ENCODE peak calls at places on chromosomes 11 and 22, in nine cellular contexts. X, D, C, Y, L, A, V, F and W are unnamed samples.

GRCh38 chr11:94623120-94623735 is 56.1 kb downstream of the PIWIL4 start:
- DNase-seq in X (peak; percentile 77), D (peak; percentile 52), C (peak; percentile 60), Y (peak; percentile 4), L (peak; percentile 20), A (peak; percentile 70), V (peak; percentile 89), F (no peak), W (peak; percentile 73)

GRCh38 chr22:28983788-28984441 is 77.7 kb downstream of the C22orf31 start:
- DNase-seq in X (no peak), D (no peak), C (no peak), Y (no peak), L (no peak), A (no peak), V (peak; percentile 46), F (no peak), W (no peak)

GRCh38 chr11:95531116-95531515 is 258.5 kb downstream of the FAM76B start:
- DNase-seq in X (no peak), D (no peak), C (no peak), Y (no peak), L (no peak), A (no peak), V (no peak), F (no peak), W (no peak)

GRCh38 chr11:92643827-92644226 is 325.6 kb upstream of the MTNR1B start:
- DNase-seq in X (no peak), D (no peak), C (no peak), Y (no peak), L (no peak), A (no peak), V (no peak), F (no peak), W (no peak)

GRCh38 chr11:73361953-73362776 is 14.0 kb upstream of the RELT start:
- DNase-seq in X (no peak), D (no peak), C (no peak), Y (no peak), L (no peak), A (no peak), V (no peak), F (no peak), W (no peak)

GRCh38 chr11:130371004-130371590 is 56.4 kb upstream of the ZBTB44 start:
- DNase-seq in X (no peak), D (peak; percentile 16), C (no peak), Y (no peak), L (no peak), A (no peak), V (peak; percentile 41), F (no peak), W (no peak)

GRCh38 chr11:23314162-23314561 is 453.9 kb upstream of the CCDC179 start:
- DNase-seq in X (no peak), D (no peak), C (no peak), Y (no peak), L (no peak), A (no peak), V (no peak), F (no peak), W (no peak)

GRCh38 chr11:133945087-133945974 is 11.4 kb downstream of the IGSF9B start:
- DNase-seq in X (peak; percentile 78), D (peak; percentile 96), C (no peak), Y (peak; percentile 68), L (peak; percentile 82), A (no peak), V (peak; percentile 7), F (no peak), W (no peak)

GRCh38 chr11:45385844-45386243 is 99.7 kb upstream of the SYT13 start:
- DNase-seq in X (no peak), D (peak; percentile 91), C (no peak), Y (no peak), L (peak; percentile 39), A (no peak), V (no peak), F (no peak), W (peak; percentile 6)

GRCh38 chr22:25758316-25758715 is 16.3 kb downstream of the MYO18B start:
- DNase-seq in X (no peak), D (no peak), C (no peak), Y (no peak), L (no peak), A (no peak), V (peak; percentile 77), F (no peak), W (peak; percentile 54)

GRCh38 chr11:117908959-117909610 is 20.1 kb downstream of the TMPRSS13 start:
- DNase-seq in X (no peak), D (no peak), C (no peak), Y (no peak), L (no peak), A (no peak), V (no peak), F (no peak), W (peak; percentile 50)